ENCODE peak calls at places on chromosome 13, in four cellular contexts. One of them, this sample, is unnamed.

GRCh38 chr13:113976711-113977684 is 3.1 kb upstream of the C13orf46 start:
- DNase-seq in psoas muscle: peak; percentile 17
- DNase-seq in naive thymus-derived CD4-positive, alpha-beta T cell: no peak
- DNase-seq in cardiac fibroblast: peak; percentile 80
- DNase-seq in this sample: no peak

GRCh38 chr13:49536144-49536873 is 40.6 kb downstream of the PHF11 start:
- DNase-seq in naive thymus-derived CD4-positive, alpha-beta T cell: no peak
- DNase-seq in cardiac fibroblast: no peak
- DNase-seq in psoas muscle: no peak
- DNase-seq in this sample: no peak

GRCh38 chr13:51843529-51843928 is 1.4 kb downstream of the TMEM272 start:
- DNase-seq in psoas muscle: no peak
- DNase-seq in cardiac fibroblast: no peak
- DNase-seq in naive thymus-derived CD4-positive, alpha-beta T cell: no peak
- DNase-seq in this sample: no peak

GRCh38 chr13:79456051-79456450 is 24.9 kb upstream of the NDFIP2 start:
- DNase-seq in psoas muscle: no peak
- DNase-seq in cardiac fibroblast: no peak
- DNase-seq in naive thymus-derived CD4-positive, alpha-beta T cell: no peak
- DNase-seq in this sample: no peak

GRCh38 chr13:20873348-20873747 is 29.2 kb downstream of the XPO4 start:
- DNase-seq in cardiac fibroblast: peak; percentile 21
- DNase-seq in naive thymus-derived CD4-positive, alpha-beta T cell: no peak
- DNase-seq in psoas muscle: no peak
- DNase-seq in this sample: no peak

GRCh38 chr13:114025432-114026127 is 51.7 kb upstream of the C13orf46 start:
- DNase-seq in naive thymus-derived CD4-positive, alpha-beta T cell: no peak
- DNase-seq in psoas muscle: peak; percentile 14
- DNase-seq in cardiac fibroblast: peak; percentile 75
- DNase-seq in this sample: no peak

GRCh38 chr13:73268306-73268705 is 209.5 kb downstream of the KLF5 start:
- DNase-seq in cardiac fibroblast: peak; percentile 34
- DNase-seq in psoas muscle: peak; percentile 15
- DNase-seq in naive thymus-derived CD4-positive, alpha-beta T cell: no peak
- DNase-seq in this sample: no peak

GRCh38 chr13:51998723-51999471 is 12.4 kb downstream of the ATP7B start:
- DNase-seq in naive thymus-derived CD4-positive, alpha-beta T cell: no peak
- DNase-seq in cardiac fibroblast: no peak
- DNase-seq in psoas muscle: no peak
- DNase-seq in this sample: no peak

GRCh38 chr13:41060723-41061074 is 610 bp upstream of the WBP4 start:
- DNase-seq in psoas muscle: peak; percentile 86
- DNase-seq in naive thymus-derived CD4-positive, alpha-beta T cell: peak; percentile 80
- DNase-seq in cardiac fibroblast: peak; percentile 84
- DNase-seq in this sample: peak; percentile 77

GRCh38 chr13:57624565-57625435 is 6.7 kb upstream of the PCDH17 start:
- DNase-seq in psoas muscle: no peak
- DNase-seq in naive thymus-derived CD4-positive, alpha-beta T cell: no peak
- DNase-seq in cardiac fibroblast: peak; percentile 68
- DNase-seq in this sample: peak; percentile 35

GRCh38 chr13:75760182-75760981 is 124.3 kb downstream of the LMO7 start:
- DNase-seq in naive thymus-derived CD4-positive, alpha-beta T cell: peak; percentile 34
- DNase-seq in psoas muscle: no peak
- DNase-seq in cardiac fibroblast: peak; percentile 14
- DNase-seq in this sample: no peak

GRCh38 chr13:33730147-33730546 is 87.8 kb upstream of the RFC3 start:
- DNase-seq in cardiac fibroblast: no peak
- DNase-seq in naive thymus-derived CD4-positive, alpha-beta T cell: no peak
- DNase-seq in psoas muscle: no peak
- DNase-seq in this sample: no peak

GRCh38 chr13:20126460-20127262 is 34.2 kb downstream of the GJA3 start:
- DNase-seq in naive thymus-derived CD4-positive, alpha-beta T cell: no peak
- DNase-seq in cardiac fibroblast: no peak
- DNase-seq in psoas muscle: no peak
- DNase-seq in this sample: no peak

GRCh38 chr13:34129422-34129821 is 311.5 kb downstream of the RFC3 start:
- DNase-seq in cardiac fibroblast: no peak
- DNase-seq in naive thymus-derived CD4-positive, alpha-beta T cell: no peak
- DNase-seq in psoas muscle: no peak
- DNase-seq in this sample: no peak

GRCh38 chr13:101424381-101425155 is 8.3 kb upstream of the NALCN start:
- DNase-seq in naive thymus-derived CD4-positive, alpha-beta T cell: no peak
- DNase-seq in psoas muscle: no peak
- DNase-seq in cardiac fibroblast: peak; percentile 6
- DNase-seq in this sample: no peak

GRCh38 chr13:112065521-112065866 is 1.5 kb upstream of the SOX1 start:
- DNase-seq in psoas muscle: no peak
- DNase-seq in naive thymus-derived CD4-positive, alpha-beta T cell: no peak
- DNase-seq in cardiac fibroblast: no peak
- DNase-seq in this sample: peak; percentile 32

GRCh38 chr13:112067121-112067741 is at the start of gene SOX1:
- DNase-seq in psoas muscle: no peak
- DNase-seq in cardiac fibroblast: no peak
- DNase-seq in naive thymus-derived CD4-positive, alpha-beta T cell: no peak
- DNase-seq in this sample: no peak

GRCh38 chr13:112066624-112067004 is 335 bp upstream of the SOX1 start:
- DNase-seq in psoas muscle: peak; percentile 38
- DNase-seq in cardiac fibroblast: peak; percentile 27
- DNase-seq in naive thymus-derived CD4-positive, alpha-beta T cell: peak; percentile 64
- DNase-seq in this sample: peak; percentile 82

GRCh38 chr13:112064222-112064621 is 2.7 kb upstream of the SOX1 start:
- DNase-seq in psoas muscle: no peak
- DNase-seq in cardiac fibroblast: no peak
- DNase-seq in naive thymus-derived CD4-positive, alpha-beta T cell: no peak
- DNase-seq in this sample: no peak

GRCh38 chr13:112065867-112066623 is 904 bp upstream of the SOX1 start:
- DNase-seq in naive thymus-derived CD4-positive, alpha-beta T cell: no peak
- DNase-seq in cardiac fibroblast: no peak
- DNase-seq in psoas muscle: no peak
- DNase-seq in this sample: no peak
- H3K4me3 ChIP-seq in naive thymus-derived CD4-positive, alpha-beta T cell: peak overlapping the region; percentile 37
- H3K4me3 ChIP-seq in cardiac fibroblast: no peak overlapping the region
- H3K4me3 ChIP-seq in psoas muscle: peak overlapping the region; percentile 49
- H3K4me3 ChIP-seq in this sample: peak overlapping the region; percentile 50

DNA sequence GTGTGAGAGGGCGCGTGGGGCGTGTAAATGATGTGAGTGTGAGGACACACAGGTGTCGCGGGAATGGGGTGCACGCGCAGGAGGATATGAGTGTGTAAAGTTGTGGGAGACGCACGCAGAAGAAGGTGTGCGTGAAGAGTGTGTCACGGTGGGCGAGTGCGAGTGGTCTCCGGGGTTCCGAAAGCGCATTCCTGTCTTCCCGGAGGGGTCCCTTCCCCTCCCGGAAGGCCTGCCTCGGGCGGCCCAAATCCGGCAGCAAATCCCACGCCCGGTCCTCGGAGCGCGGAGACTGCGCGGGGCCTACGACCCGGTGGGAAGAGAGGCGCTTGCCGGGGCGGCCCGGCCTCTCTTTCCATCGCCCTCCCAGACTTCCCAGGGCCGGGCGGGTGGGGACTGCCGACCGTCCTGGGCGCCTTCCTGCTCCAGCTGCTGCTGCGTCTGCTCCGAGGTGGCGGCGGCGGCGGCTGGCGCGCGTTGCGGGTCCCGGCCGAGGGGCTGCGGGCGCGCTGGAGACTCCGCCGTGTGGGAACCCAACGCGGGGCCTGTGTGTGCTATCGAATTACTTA is 2.1 kb downstream of the ZIC5 start:
- DNase-seq in naive thymus-derived CD4-positive, alpha-beta T cell: no peak
- DNase-seq in cardiac fibroblast: no peak
- DNase-seq in psoas muscle: no peak
- DNase-seq in this sample: no peak
- H3K4me3 ChIP-seq in naive thymus-derived CD4-positive, alpha-beta T cell: no peak overlapping the region
- H3K4me3 ChIP-seq in cardiac fibroblast: no peak overlapping the region
- H3K4me3 ChIP-seq in psoas muscle: peak overlapping the region; percentile 54
- H3K4me3 ChIP-seq in this sample: peak overlapping the region; percentile 58

GRCh38 chr13:98619556-98619955 is 42.6 kb upstream of the STK24 start:
- DNase-seq in psoas muscle: no peak
- DNase-seq in naive thymus-derived CD4-positive, alpha-beta T cell: no peak
- DNase-seq in cardiac fibroblast: no peak
- DNase-seq in this sample: no peak
- H3K4me3 ChIP-seq in psoas muscle: no peak overlapping the region
- H3K4me3 ChIP-seq in naive thymus-derived CD4-positive, alpha-beta T cell: no peak overlapping the region
- H3K4me3 ChIP-seq in cardiac fibroblast: no peak overlapping the region
- H3K4me3 ChIP-seq in this sample: no peak overlapping the region

DNA sequence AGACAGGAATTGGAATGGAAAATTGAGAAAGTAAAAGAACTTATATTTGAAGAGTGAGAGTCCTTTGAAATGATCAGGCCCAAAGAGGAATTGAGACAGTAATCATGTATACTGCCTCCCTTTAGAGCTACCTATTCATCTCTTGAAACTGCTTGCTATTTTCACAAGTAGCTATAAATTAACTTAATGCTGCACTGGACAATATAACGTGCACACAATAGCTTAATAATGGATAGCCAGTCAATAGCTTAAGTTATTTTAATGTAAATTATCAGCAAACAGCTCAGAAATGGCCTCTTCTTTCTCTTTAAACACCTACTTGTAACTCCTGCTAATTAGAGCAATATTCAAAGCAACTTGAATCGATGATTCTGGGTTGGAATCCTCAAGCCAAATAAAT is 46.6 kb upstream of the MYCBP2 start:
- DNase-seq in cardiac fibroblast: no peak
- DNase-seq in psoas muscle: no peak
- DNase-seq in naive thymus-derived CD4-positive, alpha-beta T cell: no peak
- DNase-seq in this sample: no peak
- H3K4me3 ChIP-seq in cardiac fibroblast: no peak overlapping the region
- H3K4me3 ChIP-seq in psoas muscle: no peak overlapping the region
- H3K4me3 ChIP-seq in naive thymus-derived CD4-positive, alpha-beta T cell: no peak overlapping the region
- H3K4me3 ChIP-seq in this sample: no peak overlapping the region

GRCh38 chr13:80509264-80509663 is 168.3 kb upstream of the SPRY2 start:
- DNase-seq in naive thymus-derived CD4-positive, alpha-beta T cell: no peak
- DNase-seq in psoas muscle: no peak
- DNase-seq in cardiac fibroblast: no peak
- DNase-seq in this sample: no peak
- H3K4me3 ChIP-seq in naive thymus-derived CD4-positive, alpha-beta T cell: no peak overlapping the region
- H3K4me3 ChIP-seq in psoas muscle: no peak overlapping the region
- H3K4me3 ChIP-seq in cardiac fibroblast: no peak overlapping the region
- H3K4me3 ChIP-seq in this sample: no peak overlapping the region

DNA sequence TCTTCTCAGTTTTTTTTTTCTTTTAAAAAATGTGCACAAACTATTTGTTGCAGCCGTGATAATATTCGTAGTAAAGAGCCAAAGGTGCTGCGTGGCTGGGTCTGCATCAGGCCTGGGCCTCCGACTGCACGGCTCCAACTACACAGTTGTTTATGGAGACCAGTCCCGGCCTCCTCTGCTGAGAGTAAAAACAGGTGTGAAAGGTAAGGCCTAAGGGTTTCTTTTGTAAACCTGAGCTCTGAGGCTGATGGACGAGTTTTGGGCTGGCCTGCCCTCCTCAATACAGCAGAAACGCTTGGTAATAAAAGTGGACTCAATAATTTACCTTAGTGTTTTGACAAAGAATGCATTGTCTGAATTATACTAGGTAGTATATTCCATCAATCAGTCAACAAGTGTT is 3.9 kb downstream of the MBNL2 start:
- DNase-seq in naive thymus-derived CD4-positive, alpha-beta T cell: no peak
- DNase-seq in psoas muscle: no peak
- DNase-seq in cardiac fibroblast: no peak
- DNase-seq in this sample: no peak
- H3K4me3 ChIP-seq in naive thymus-derived CD4-positive, alpha-beta T cell: peak overlapping the region; percentile 80
- H3K4me3 ChIP-seq in psoas muscle: peak overlapping the region; percentile 83
- H3K4me3 ChIP-seq in cardiac fibroblast: peak overlapping the region; percentile 23
- H3K4me3 ChIP-seq in this sample: no peak overlapping the region

GRCh38 chr13:93305886-93306285 is 79.3 kb downstream of the GPC6 start:
- DNase-seq in naive thymus-derived CD4-positive, alpha-beta T cell: no peak
- DNase-seq in cardiac fibroblast: no peak
- DNase-seq in psoas muscle: no peak
- DNase-seq in this sample: no peak
- H3K4me3 ChIP-seq in naive thymus-derived CD4-positive, alpha-beta T cell: no peak overlapping the region
- H3K4me3 ChIP-seq in cardiac fibroblast: no peak overlapping the region
- H3K4me3 ChIP-seq in psoas muscle: no peak overlapping the region
- H3K4me3 ChIP-seq in this sample: no peak overlapping the region

DNA sequence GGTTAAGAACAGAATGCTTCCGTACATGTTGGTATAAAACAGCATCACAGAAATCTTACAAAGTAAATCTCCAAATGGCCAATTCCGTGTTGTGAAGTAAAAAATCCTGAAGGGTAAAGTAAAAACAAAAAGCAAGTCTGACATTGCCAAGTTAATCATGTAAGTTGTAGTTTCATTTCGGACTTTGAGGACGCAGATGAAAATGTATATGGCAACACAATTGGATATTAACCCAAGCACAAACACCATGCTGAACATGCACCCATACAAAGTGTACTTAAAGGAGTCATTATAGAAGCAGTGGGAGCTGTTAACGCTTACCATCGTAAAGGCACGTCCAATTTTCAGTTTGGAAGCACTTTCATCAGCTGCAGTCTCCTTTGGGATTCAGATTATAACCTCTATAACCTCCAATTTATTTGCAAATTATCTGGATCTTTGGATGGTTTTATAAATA is 785 bp downstream of the LPAR6 start:
- DNase-seq in naive thymus-derived CD4-positive, alpha-beta T cell: no peak
- DNase-seq in cardiac fibroblast: no peak
- DNase-seq in psoas muscle: no peak
- DNase-seq in this sample: no peak
- H3K4me3 ChIP-seq in naive thymus-derived CD4-positive, alpha-beta T cell: peak overlapping the region; percentile 73
- H3K4me3 ChIP-seq in cardiac fibroblast: peak overlapping the region; percentile 48
- H3K4me3 ChIP-seq in psoas muscle: peak overlapping the region; percentile 60
- H3K4me3 ChIP-seq in this sample: peak overlapping the region; percentile 23

GRCh38 chr13:29570058-29570654 is 25.3 kb downstream of the SLC7A1 start:
- DNase-seq in cardiac fibroblast: no peak
- DNase-seq in psoas muscle: no peak
- DNase-seq in naive thymus-derived CD4-positive, alpha-beta T cell: no peak
- DNase-seq in this sample: no peak

GRCh38 chr13:29575098-29575497 is 20.4 kb downstream of the SLC7A1 start:
- DNase-seq in naive thymus-derived CD4-positive, alpha-beta T cell: no peak
- DNase-seq in cardiac fibroblast: no peak
- DNase-seq in psoas muscle: no peak
- DNase-seq in this sample: no peak

GRCh38 chr13:29571876-29572570 is 23.5 kb downstream of the SLC7A1 start:
- DNase-seq in cardiac fibroblast: no peak
- DNase-seq in psoas muscle: no peak
- DNase-seq in naive thymus-derived CD4-positive, alpha-beta T cell: no peak
- DNase-seq in this sample: no peak

GRCh38 chr13:29572575-29572974 is 22.9 kb downstream of the SLC7A1 start:
- DNase-seq in psoas muscle: no peak
- DNase-seq in naive thymus-derived CD4-positive, alpha-beta T cell: no peak
- DNase-seq in cardiac fibroblast: no peak
- DNase-seq in this sample: no peak

DNA sequence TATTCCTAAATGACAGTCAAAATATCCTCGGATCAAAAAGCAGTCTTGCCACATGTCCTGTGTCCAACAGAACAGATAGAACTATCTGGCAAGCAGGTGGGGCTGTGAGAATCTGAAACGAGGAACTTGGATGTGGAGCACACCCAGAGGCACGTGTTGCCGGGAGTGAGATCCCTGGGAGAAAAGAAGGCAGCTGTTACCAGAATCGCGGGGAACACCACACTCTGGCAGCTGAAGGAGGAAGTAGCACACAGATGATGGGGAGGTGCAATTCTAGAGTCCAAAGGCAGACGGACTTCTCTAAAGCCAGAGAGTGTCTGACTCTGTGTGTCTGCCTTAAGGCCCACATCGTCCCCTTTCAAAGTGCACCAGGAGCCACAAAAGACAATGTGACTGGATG is 22.3 kb downstream of the SLC7A1 start:
- DNase-seq in cardiac fibroblast: peak; percentile 42
- DNase-seq in naive thymus-derived CD4-positive, alpha-beta T cell: no peak
- DNase-seq in psoas muscle: no peak
- DNase-seq in this sample: no peak
- H3K4me3 ChIP-seq in cardiac fibroblast: no peak overlapping the region
- H3K4me3 ChIP-seq in naive thymus-derived CD4-positive, alpha-beta T cell: no peak overlapping the region
- H3K4me3 ChIP-seq in psoas muscle: no peak overlapping the region
- H3K4me3 ChIP-seq in this sample: no peak overlapping the region